ENCODE peak calls at places on chromosomes 4 and X, in seven cellular contexts. One of them, this sample, is unnamed.
A peak's percentile ranks its signal among the peaks of the same experiment; 100 is the strongest.

GRCh38 chr4:185120631-185120946 is 22.5 kb upstream of the SLC25A4 start:
- DNase-seq in T-helper 1 cell: no peak
- DNase-seq in NCI-H1417: no peak
- DNase-seq in stimulated activated CD4-positive, alpha-beta T cell treated with anti-CD3 and anti-CD28 coated beads, Interleukin-1b, Interleukin-23, amount 100 ng/mL, for 1 hour: no peak
- DNase-seq in lung microvascular endothelial cell: no peak
- DNase-seq in amniotic stem cell: no peak
- DNase-seq in D721Med: no peak
- DNase-seq in this sample: no peak

GRCh38 chr4:122665148-122665547 is 44.3 kb upstream of the IL21 start:
- DNase-seq in T-helper 1 cell: no peak
- DNase-seq in NCI-H1417: no peak
- DNase-seq in stimulated activated CD4-positive, alpha-beta T cell treated with anti-CD3 and anti-CD28 coated beads, Interleukin-1b, Interleukin-23, amount 100 ng/mL, for 1 hour: no peak
- DNase-seq in lung microvascular endothelial cell: no peak
- DNase-seq in amniotic stem cell: no peak
- DNase-seq in D721Med: no peak
- DNase-seq in this sample: no peak

GRCh38 chr4:27616166-27616565 is 755.5 kb downstream of the STIM2 start:
- DNase-seq in T-helper 1 cell: no peak
- DNase-seq in NCI-H1417: no peak
- DNase-seq in stimulated activated CD4-positive, alpha-beta T cell treated with anti-CD3 and anti-CD28 coated beads, Interleukin-1b, Interleukin-23, amount 100 ng/mL, for 1 hour: no peak
- DNase-seq in lung microvascular endothelial cell: no peak
- DNase-seq in amniotic stem cell: no peak
- DNase-seq in D721Med: no peak
- DNase-seq in this sample: no peak

GRCh38 chrX:104316739-104317138 is 62.0 kb upstream of the ESX1 start:
- DNase-seq in T-helper 1 cell: no peak
- DNase-seq in NCI-H1417: no peak
- DNase-seq in stimulated activated CD4-positive, alpha-beta T cell treated with anti-CD3 and anti-CD28 coated beads, Interleukin-1b, Interleukin-23, amount 100 ng/mL, for 1 hour: no peak
- DNase-seq in lung microvascular endothelial cell: no peak
- DNase-seq in amniotic stem cell: no peak
- DNase-seq in D721Med: no peak
- DNase-seq in this sample: no peak

GRCh38 chr4:147829401-147830101 is 97.7 kb downstream of the ARHGAP10 start:
- DNase-seq in T-helper 1 cell: no peak
- DNase-seq in NCI-H1417: no peak
- DNase-seq in stimulated activated CD4-positive, alpha-beta T cell treated with anti-CD3 and anti-CD28 coated beads, Interleukin-1b, Interleukin-23, amount 100 ng/mL, for 1 hour: no peak
- DNase-seq in lung microvascular endothelial cell: peak; percentile 59
- DNase-seq in amniotic stem cell: no peak
- DNase-seq in D721Med: no peak
- DNase-seq in this sample: no peak

GRCh38 chrX:149831473-149831872 is 49.5 kb upstream of the MAGEA8 start:
- DNase-seq in T-helper 1 cell: no peak
- DNase-seq in NCI-H1417: no peak
- DNase-seq in stimulated activated CD4-positive, alpha-beta T cell treated with anti-CD3 and anti-CD28 coated beads, Interleukin-1b, Interleukin-23, amount 100 ng/mL, for 1 hour: no peak
- DNase-seq in lung microvascular endothelial cell: no peak
- DNase-seq in amniotic stem cell: no peak
- DNase-seq in D721Med: no peak
- DNase-seq in this sample: no peak

GRCh38 chr4:66376921-66377320 is 706.6 kb upstream of the EPHA5 start:
- DNase-seq in T-helper 1 cell: no peak
- DNase-seq in NCI-H1417: no peak
- DNase-seq in stimulated activated CD4-positive, alpha-beta T cell treated with anti-CD3 and anti-CD28 coated beads, Interleukin-1b, Interleukin-23, amount 100 ng/mL, for 1 hour: no peak
- DNase-seq in lung microvascular endothelial cell: peak; percentile 53
- DNase-seq in amniotic stem cell: no peak
- DNase-seq in D721Med: no peak
- DNase-seq in this sample: no peak

GRCh38 chr4:108980455-108981239 is 217.8 kb upstream of the ETNPPL start:
- DNase-seq in T-helper 1 cell: no peak
- DNase-seq in NCI-H1417: no peak
- DNase-seq in stimulated activated CD4-positive, alpha-beta T cell treated with anti-CD3 and anti-CD28 coated beads, Interleukin-1b, Interleukin-23, amount 100 ng/mL, for 1 hour: no peak
- DNase-seq in lung microvascular endothelial cell: no peak
- DNase-seq in amniotic stem cell: no peak
- DNase-seq in D721Med: no peak
- DNase-seq in this sample: no peak

GRCh38 chrX:15567267-15567666 is 33.5 kb downstream of the ACE2 start:
- DNase-seq in T-helper 1 cell: no peak
- DNase-seq in NCI-H1417: no peak
- DNase-seq in stimulated activated CD4-positive, alpha-beta T cell treated with anti-CD3 and anti-CD28 coated beads, Interleukin-1b, Interleukin-23, amount 100 ng/mL, for 1 hour: no peak
- DNase-seq in lung microvascular endothelial cell: no peak
- DNase-seq in amniotic stem cell: no peak
- DNase-seq in D721Med: no peak
- DNase-seq in this sample: no peak

GRCh38 chr4:110641218-110641617 is 18.3 kb upstream of the PITX2 start:
- DNase-seq in T-helper 1 cell: no peak
- DNase-seq in NCI-H1417: no peak
- DNase-seq in stimulated activated CD4-positive, alpha-beta T cell treated with anti-CD3 and anti-CD28 coated beads, Interleukin-1b, Interleukin-23, amount 100 ng/mL, for 1 hour: no peak
- DNase-seq in lung microvascular endothelial cell: no peak
- DNase-seq in amniotic stem cell: no peak
- DNase-seq in D721Med: no peak
- DNase-seq in this sample: no peak

GRCh38 chr4:78781925-78782324 is 5.8 kb downstream of the BMP2K start:
- DNase-seq in T-helper 1 cell: no peak
- DNase-seq in NCI-H1417: peak; percentile 9
- DNase-seq in stimulated activated CD4-positive, alpha-beta T cell treated with anti-CD3 and anti-CD28 coated beads, Interleukin-1b, Interleukin-23, amount 100 ng/mL, for 1 hour: no peak
- DNase-seq in lung microvascular endothelial cell: no peak
- DNase-seq in amniotic stem cell: no peak
- DNase-seq in D721Med: no peak
- DNase-seq in this sample: no peak

GRCh38 chr4:26360273-26360672 is 39.5 kb downstream of the RBPJ start:
- DNase-seq in T-helper 1 cell: no peak
- DNase-seq in NCI-H1417: no peak
- DNase-seq in stimulated activated CD4-positive, alpha-beta T cell treated with anti-CD3 and anti-CD28 coated beads, Interleukin-1b, Interleukin-23, amount 100 ng/mL, for 1 hour: no peak
- DNase-seq in lung microvascular endothelial cell: no peak
- DNase-seq in amniotic stem cell: no peak
- DNase-seq in D721Med: no peak
- DNase-seq in this sample: no peak

GRCh38 chr4:74884282-74884681 is 48.6 kb upstream of the PARM1 start:
- DNase-seq in T-helper 1 cell: no peak
- DNase-seq in NCI-H1417: peak; percentile 81
- DNase-seq in stimulated activated CD4-positive, alpha-beta T cell treated with anti-CD3 and anti-CD28 coated beads, Interleukin-1b, Interleukin-23, amount 100 ng/mL, for 1 hour: no peak
- DNase-seq in lung microvascular endothelial cell: no peak
- DNase-seq in amniotic stem cell: no peak
- DNase-seq in D721Med: no peak
- DNase-seq in this sample: no peak

GRCh38 chr4:155891058-155891457 is 12.4 kb upstream of the TDO2 start:
- DNase-seq in T-helper 1 cell: no peak
- DNase-seq in NCI-H1417: no peak
- DNase-seq in stimulated activated CD4-positive, alpha-beta T cell treated with anti-CD3 and anti-CD28 coated beads, Interleukin-1b, Interleukin-23, amount 100 ng/mL, for 1 hour: no peak
- DNase-seq in lung microvascular endothelial cell: no peak
- DNase-seq in amniotic stem cell: no peak
- DNase-seq in D721Med: no peak
- DNase-seq in this sample: no peak

GRCh38 chrX:123833387-123833786 is 26.5 kb upstream of the XIAP start:
- DNase-seq in T-helper 1 cell: peak; percentile 29
- DNase-seq in NCI-H1417: peak; percentile 84
- DNase-seq in stimulated activated CD4-positive, alpha-beta T cell treated with anti-CD3 and anti-CD28 coated beads, Interleukin-1b, Interleukin-23, amount 100 ng/mL, for 1 hour: peak; percentile 7
- DNase-seq in lung microvascular endothelial cell: peak; percentile 67
- DNase-seq in amniotic stem cell: no peak
- DNase-seq in D721Med: no peak
- DNase-seq in this sample: no peak

GRCh38 chr4:105426187-105426897 is 47.5 kb downstream of the PPA2 start:
- DNase-seq in T-helper 1 cell: no peak
- DNase-seq in NCI-H1417: no peak
- DNase-seq in stimulated activated CD4-positive, alpha-beta T cell treated with anti-CD3 and anti-CD28 coated beads, Interleukin-1b, Interleukin-23, amount 100 ng/mL, for 1 hour: no peak
- DNase-seq in lung microvascular endothelial cell: no peak
- DNase-seq in amniotic stem cell: no peak
- DNase-seq in D721Med: no peak
- DNase-seq in this sample: no peak

GRCh38 chr4:185772391-185773093 is 39.5 kb downstream of the SORBS2 start:
- DNase-seq in T-helper 1 cell: no peak
- DNase-seq in NCI-H1417: no peak
- DNase-seq in stimulated activated CD4-positive, alpha-beta T cell treated with anti-CD3 and anti-CD28 coated beads, Interleukin-1b, Interleukin-23, amount 100 ng/mL, for 1 hour: no peak
- DNase-seq in lung microvascular endothelial cell: peak; percentile 53
- DNase-seq in amniotic stem cell: no peak
- DNase-seq in D721Med: no peak
- DNase-seq in this sample: no peak

GRCh38 chr4:19126903-19127302 is 1105.3 kb upstream of the LCORL start:
- DNase-seq in T-helper 1 cell: no peak
- DNase-seq in NCI-H1417: peak; percentile 23
- DNase-seq in stimulated activated CD4-positive, alpha-beta T cell treated with anti-CD3 and anti-CD28 coated beads, Interleukin-1b, Interleukin-23, amount 100 ng/mL, for 1 hour: no peak
- DNase-seq in lung microvascular endothelial cell: no peak
- DNase-seq in amniotic stem cell: no peak
- DNase-seq in D721Med: no peak
- DNase-seq in this sample: no peak

GRCh38 chrX:121496966-121497365 is 449.6 kb downstream of the GLUD2 start:
- DNase-seq in T-helper 1 cell: no peak
- DNase-seq in NCI-H1417: no peak
- DNase-seq in stimulated activated CD4-positive, alpha-beta T cell treated with anti-CD3 and anti-CD28 coated beads, Interleukin-1b, Interleukin-23, amount 100 ng/mL, for 1 hour: no peak
- DNase-seq in lung microvascular endothelial cell: no peak
- DNase-seq in amniotic stem cell: peak; percentile 12
- DNase-seq in D721Med: no peak
- DNase-seq in this sample: no peak

GRCh38 chr4:99202094-99202493 is 17.0 kb downstream of the ADH6 start:
- DNase-seq in T-helper 1 cell: no peak
- DNase-seq in NCI-H1417: no peak
- DNase-seq in stimulated activated CD4-positive, alpha-beta T cell treated with anti-CD3 and anti-CD28 coated beads, Interleukin-1b, Interleukin-23, amount 100 ng/mL, for 1 hour: no peak
- DNase-seq in lung microvascular endothelial cell: no peak
- DNase-seq in amniotic stem cell: no peak
- DNase-seq in D721Med: no peak
- DNase-seq in this sample: no peak

GRCh38 chr4:8318509-8318908 is 49.0 kb downstream of the HTRA3 start:
- DNase-seq in T-helper 1 cell: no peak
- DNase-seq in NCI-H1417: no peak
- DNase-seq in stimulated activated CD4-positive, alpha-beta T cell treated with anti-CD3 and anti-CD28 coated beads, Interleukin-1b, Interleukin-23, amount 100 ng/mL, for 1 hour: no peak
- DNase-seq in lung microvascular endothelial cell: no peak
- DNase-seq in amniotic stem cell: no peak
- DNase-seq in D721Med: no peak
- DNase-seq in this sample: no peak

GRCh38 chrX:119669424-119670037 is 23.4 kb downstream of the SEPTIN6 start:
- DNase-seq in T-helper 1 cell: no peak
- DNase-seq in NCI-H1417: no peak
- DNase-seq in stimulated activated CD4-positive, alpha-beta T cell treated with anti-CD3 and anti-CD28 coated beads, Interleukin-1b, Interleukin-23, amount 100 ng/mL, for 1 hour: no peak
- DNase-seq in lung microvascular endothelial cell: peak; percentile 93
- DNase-seq in amniotic stem cell: no peak
- DNase-seq in D721Med: no peak
- DNase-seq in this sample: no peak